ENCODE peak calls at places on chromosomes 6 and 20, in five cellular contexts. M, C, B, U and D are unnamed samples.

GRCh38 chr6:64955435-64955848 is 751.6 kb downstream of the EYS start:
- DNase-seq in M (no peak), C (no peak), B (no peak), U (no peak), D (no peak)

GRCh38 chr6:108383967-108384366 is 89.1 kb downstream of the AFG1L start:
- DNase-seq in M (no peak), C (no peak), B (no peak), U (no peak), D (no peak)

GRCh38 chr20:60115452-60115851 is 157.2 kb downstream of the CDH26 start:
- DNase-seq in M (no peak), C (no peak), B (no peak), U (no peak), D (no peak)

GRCh38 chr6:39865011-39865888 is 69.0 kb downstream of the MOCS1 start:
- DNase-seq in M (peak; percentile 67), C (no peak), B (peak; percentile 59), U (peak; percentile 81), D (peak; percentile 47)

GRCh38 chr6:110682460-110682853 is 132.8 kb downstream of the CDK19 start:
- DNase-seq in M (peak; percentile 88), C (no peak), B (peak; percentile 86), U (peak; percentile 78), D (peak; percentile 57)

GRCh38 chr6:79833264-79833663 is 114.1 kb downstream of the ELOVL4 start:
- DNase-seq in M (no peak), C (no peak), B (peak; percentile 6), U (no peak), D (no peak)

GRCh38 chr6:142482973-142483372 is 181.2 kb downstream of the ADGRG6 start:
- DNase-seq in M (no peak), C (no peak), B (no peak), U (no peak), D (no peak)

GRCh38 chr6:53161481-53162009 is 12.9 kb upstream of the GCM1 start:
- DNase-seq in M (no peak), C (no peak), B (no peak), U (no peak), D (no peak)

DNA sequence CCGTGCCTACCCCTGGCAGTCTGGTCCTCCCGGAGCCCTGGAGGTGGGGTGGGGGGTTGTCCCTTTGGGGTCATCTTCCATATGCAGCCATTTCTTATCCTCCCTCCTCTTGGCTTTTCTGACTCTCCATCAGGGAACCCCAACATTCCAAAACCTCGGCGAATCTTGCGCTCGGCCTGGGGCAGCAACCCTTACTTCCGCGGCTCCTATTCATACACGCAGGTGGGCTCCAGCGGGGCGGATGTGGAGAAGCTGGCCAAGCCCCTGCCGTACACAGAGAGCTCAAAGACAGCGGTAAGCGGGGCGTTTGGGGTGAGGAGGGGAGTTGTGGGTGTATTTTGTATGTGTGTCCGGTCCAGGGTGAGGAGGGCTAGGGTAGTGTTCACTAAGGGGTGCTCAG is 168.0 kb upstream of the RNF24 start:
- DNase-seq in M (no peak), C (no peak), B (no peak), U (no peak), D (no peak)
- H3K36me3 ChIP-seq in M (no peaks in the 10 kb centered on the region), C (no peaks in the 10 kb centered on the region), B (peaks cover 81% of the 10 kb centered on the region), U (no peaks in the 10 kb centered on the region), D (peaks cover 64% of the 10 kb centered on the region)

GRCh38 chr6:170128346-170128745 is 162.5 kb downstream of the DLL1 start:
- DNase-seq in M (no peak), C (no peak), B (no peak), U (no peak), D (no peak)
- H3K4me1 ChIP-seq in M (peaks cover 8% of the 10 kb centered on the region), C (peaks cover 33% of the 10 kb centered on the region), B (no peaks in the 10 kb centered on the region), U (no peaks in the 10 kb centered on the region), D (no peaks in the 10 kb centered on the region)

DNA sequence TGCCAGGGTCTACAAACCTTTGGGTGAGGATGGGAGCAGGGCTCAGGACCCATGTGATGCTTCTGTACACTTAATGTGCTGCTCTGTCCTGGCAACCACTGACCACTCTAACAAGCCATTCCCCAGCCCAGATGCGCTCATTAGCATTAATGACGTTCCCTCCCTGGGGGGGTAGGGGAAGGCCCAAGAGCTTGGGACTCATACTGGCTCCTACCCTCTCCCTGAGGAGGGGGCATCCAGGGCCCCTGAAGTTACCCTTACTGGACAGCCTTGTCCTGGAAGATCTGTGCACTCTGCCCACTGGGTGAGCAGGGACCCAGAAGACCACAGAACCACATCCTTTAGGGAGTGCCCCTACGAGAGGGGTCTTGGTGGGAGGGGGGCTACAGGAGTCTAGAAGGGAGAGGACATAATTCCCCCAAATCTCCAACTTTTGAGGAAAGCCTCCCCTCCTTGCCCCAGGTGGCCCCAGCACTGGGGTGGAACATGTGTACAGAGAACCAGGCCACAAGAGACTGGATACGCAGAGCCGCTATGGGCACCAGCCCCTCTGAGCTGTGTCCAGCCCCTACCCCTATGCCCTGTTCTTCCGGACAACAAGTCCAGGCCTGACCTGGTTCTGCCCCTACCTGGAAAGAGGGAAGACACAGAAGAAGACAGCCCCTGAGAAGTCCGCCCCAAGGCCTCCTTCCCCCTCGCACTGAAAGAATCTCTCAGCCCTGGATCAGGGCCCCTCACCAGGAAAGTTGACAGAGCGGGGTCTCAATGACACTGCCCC is 1.4 kb downstream of the TEAD3 start:
- DNase-seq in M (no peak), C (no peak), B (peak; percentile 78), U (no peak), D (no peak)
- H3K4me3 ChIP-seq in M (no peak overlapping the region), C (peak overlapping the region; percentile 83), B (peak overlapping the region; percentile 76), U (peak overlapping the region; percentile 80), D (peak overlapping the region; percentile 53)

GRCh38 chr6:73516712-73517489 is 3.9 kb downstream of the EEF1A1 start:
- DNase-seq in M (peak; percentile 14), C (no peak), B (peak; percentile 43), U (no peak), D (no peak)
- H3K36me3 ChIP-seq in M (peaks cover 76% of the 10 kb centered on the region), C (peaks cover 9% of the 10 kb centered on the region), B (peaks cover 26% of the 10 kb centered on the region), U (peaks cover 21% of the 10 kb centered on the region), D (peaks cover 44% of the 10 kb centered on the region)

DNA sequence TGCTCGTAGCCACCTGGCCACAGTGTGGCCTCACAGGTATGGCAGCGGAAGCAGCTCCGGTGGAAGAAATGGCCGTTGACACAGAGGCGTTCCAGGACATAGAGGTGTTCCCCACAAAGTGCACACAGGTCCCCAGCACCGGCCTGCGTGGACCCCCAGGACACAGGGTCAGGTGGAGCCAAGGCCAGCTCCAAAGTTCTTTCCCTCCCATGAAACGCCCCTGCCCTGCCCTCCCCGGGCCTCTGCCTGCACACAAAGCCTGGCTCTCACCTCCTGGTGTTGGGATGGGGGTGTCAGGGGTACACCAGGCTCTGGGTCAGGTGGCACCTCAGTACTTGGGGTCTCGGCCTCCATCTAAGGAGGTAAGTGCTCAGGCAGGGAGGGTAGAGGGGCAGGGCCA is 6.6 kb downstream of the SMPD2 start:
- DNase-seq in M (no peak), C (no peak), B (no peak), U (no peak), D (no peak)
- H3K4me1 ChIP-seq in M (peaks cover 26% of the 10 kb centered on the region), C (peaks cover 39% of the 10 kb centered on the region), B (peaks cover 3% of the 10 kb centered on the region), U (no peaks in the 10 kb centered on the region), D (peaks cover 2% of the 10 kb centered on the region)

GRCh38 chr6:161166677-161167076 is 107.2 kb downstream of the AGPAT4 start:
- DNase-seq in M (no peak), C (no peak), B (no peak), U (peak; percentile 26), D (no peak)
- H3K4me3 ChIP-seq in M (no peak overlapping the region), C (no peak overlapping the region), B (no peak overlapping the region), U (no peak overlapping the region), D (no peak overlapping the region)

GRCh38 chr20:38002422-38002821 is 30.8 kb downstream of the TTI1 start:
- DNase-seq in M (no peak), C (no peak), B (no peak), U (no peak), D (no peak)
- H3K36me3 ChIP-seq in M (peaks cover 82% of the 10 kb centered on the region), C (peaks cover 24% of the 10 kb centered on the region), B (peaks cover 24% of the 10 kb centered on the region), U (peaks cover 4% of the 10 kb centered on the region), D (peaks cover 84% of the 10 kb centered on the region)

GRCh38 chr6:144352310-144352709 is 67.2 kb downstream of the UTRN start:
- DNase-seq in M (peak; percentile 70), C (no peak), B (no peak), U (no peak), D (no peak)

GRCh38 chr6:144350176-144350575 is 65.0 kb downstream of the UTRN start:
- DNase-seq in M (peak; percentile 26), C (no peak), B (no peak), U (no peak), D (no peak)

GRCh38 chr6:144349690-144350132 is 64.6 kb downstream of the UTRN start:
- DNase-seq in M (peak; percentile 19), C (no peak), B (no peak), U (no peak), D (no peak)

GRCh38 chr6:144351338-144351737 is 66.2 kb downstream of the UTRN start:
- DNase-seq in M (no peak), C (no peak), B (no peak), U (no peak), D (no peak)

DNA sequence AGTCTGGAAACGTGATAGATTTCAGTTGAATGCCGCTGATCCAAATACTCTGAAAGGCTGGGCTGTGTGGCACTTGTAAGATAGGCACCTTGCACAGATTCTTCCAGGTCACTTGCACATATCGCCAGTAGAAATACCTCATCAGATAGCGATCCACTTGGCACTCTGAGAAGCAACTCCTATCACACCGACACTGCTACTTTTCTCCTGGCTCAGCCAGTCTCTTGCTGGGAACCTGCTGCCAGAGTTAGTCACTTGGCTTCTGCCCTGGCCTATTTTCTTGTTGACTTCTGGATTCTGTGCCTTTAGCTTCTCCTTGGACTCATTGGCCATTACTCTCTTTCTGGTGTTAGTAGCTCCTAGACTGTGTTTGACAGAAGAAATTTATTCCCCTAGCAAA is 66.6 kb downstream of the UTRN start:
- DNase-seq in M (no peak), C (no peak), B (no peak), U (no peak), D (no peak)
- H3K4me1 ChIP-seq in M (peaks cover 38% of the 10 kb centered on the region), C (peaks cover 81% of the 10 kb centered on the region), B (peaks cover 9% of the 10 kb centered on the region), U (no peaks in the 10 kb centered on the region), D (no peaks in the 10 kb centered on the region)

GRCh38 chr20:53948383-53949318 is 121.7 kb downstream of the BCAS1 start:
- DNase-seq in M (no peak), C (no peak), B (no peak), U (no peak), D (no peak)
- H3K4me3 ChIP-seq in M (no peak overlapping the region), C (no peak overlapping the region), B (no peak overlapping the region), U (no peak overlapping the region), D (no peak overlapping the region)